ENCODE peak calls at places on chromosomes 7 and 10, in six cellular contexts. Y is K562, W is HepG2, R is HCT116, Q is GM12878, M is H1. I is an unnamed sample.

GRCh38 chr7:142457146-142457703 is 199.4 kb upstream of the PRSS58 start:
- DNase-seq in R (no peak), W (no peak), Y (no peak), Q (no peak), M (no peak), I (no peak)

GRCh38 chr10:100939763-100940344 is 27.1 kb downstream of the SLF2 start:
- DNase-seq in R (no peak), Q (no peak), W (no peak), M (no peak), Y (no peak), I (no peak)

GRCh38 chr10:47024399-47025252 is 113.4 kb downstream of the PTPN20 start:
- DNase-seq in W (peak; percentile 53), R (peak; percentile 62), Y (peak; percentile 88), Q (peak; percentile 16), M (peak; percentile 33), I (peak; percentile 68)

GRCh38 chr10:124213471-124213870 is 120.1 kb upstream of the CHST15 start:
- DNase-seq in W (no peak), M (no peak), Y (no peak), Q (no peak), R (no peak), I (no peak)

GRCh38 chr7:136193940-136194339 is 216.8 kb upstream of the MTPN start:
- DNase-seq in W (no peak), R (no peak), M (no peak), Q (no peak), Y (no peak), I (no peak)

GRCh38 chr7:56091591-56091990 is 1.2 kb downstream of the PHKG1 start:
- DNase-seq in Q (no peak), W (no peak), Y (no peak), M (no peak), R (no peak), I (no peak)

GRCh38 chr7:155644971-155645509 is 579 bp downstream of the RBM33 start:
- DNase-seq in M (no peak), Y (peak; percentile 58), R (no peak), W (peak; percentile 22), Q (no peak), I (no peak)

GRCh38 chr7:140049339-140050024 is 13.3 kb downstream of the PARP12 start:
- DNase-seq in R (no peak), M (no peak), W (peak; percentile 98), Y (no peak), Q (no peak), I (no peak)

GRCh38 chr7:129367700-129368388 is 66.4 kb upstream of the STRIP2 start:
- DNase-seq in M (peak; percentile 69), R (peak; percentile 49), Q (peak; percentile 57), W (peak; percentile 36), Y (peak; percentile 85), I (peak; percentile 71)

GRCh38 chr10:88254091-88254490 is 329.0 kb downstream of the RNLS start:
- DNase-seq in M (no peak), Q (no peak), W (no peak), R (peak; percentile 31), Y (no peak), I (peak; percentile 51)

GRCh38 chr7:2736411-2736914 is 48.5 kb downstream of the AMZ1 start:
- DNase-seq in W (no peak), Y (no peak), R (no peak), M (no peak), Q (no peak), I (no peak)

GRCh38 chr10:72351479-72351878 is 3.2 kb downstream of the DNAJB12 start:
- DNase-seq in R (no peak), M (no peak), W (no peak), Y (no peak), Q (no peak), I (no peak)

GRCh38 chr7:145534301-145534700 is 582.3 kb upstream of the CNTNAP2 start:
- DNase-seq in R (no peak), Y (no peak), Q (no peak), M (no peak), W (no peak), I (no peak)

GRCh38 chr10:119313645-119314044 is 106.3 kb downstream of the GRK5 start:
- DNase-seq in R (no peak), Q (peak; percentile 78), W (no peak), Y (no peak), M (no peak), I (no peak)
- H3K4me1 ChIP-seq in R (peaks cover 51% of the 10 kb centered on the region), Q (peaks cover 69% of the 10 kb centered on the region), W (peaks cover 82% of the 10 kb centered on the region), Y (peaks cover 13% of the 10 kb centered on the region), M (peaks cover 27% of the 10 kb centered on the region), I (peaks cover 61% of the 10 kb centered on the region)

GRCh38 chr10:132704008-132704814 is 81.7 kb downstream of the NKX6-2 start:
- DNase-seq in M (no peak), Y (no peak), W (no peak), R (no peak), Q (no peak), I (no peak)

GRCh38 chr10:132701846-132702190 is 84.1 kb downstream of the NKX6-2 start:
- DNase-seq in Q (no peak), W (no peak), Y (no peak), R (no peak), M (no peak), I (no peak)

GRCh38 chr10:132703305-132704007 is 82.5 kb downstream of the NKX6-2 start:
- DNase-seq in Q (no peak), R (no peak), Y (no peak), W (no peak), M (no peak), I (no peak)

GRCh38 chr10:132701099-132701845 is 84.7 kb downstream of the NKX6-2 start:
- DNase-seq in W (no peak), Q (no peak), Y (no peak), R (no peak), M (no peak), I (no peak)

GRCh38 chr10:132702601-132703304 is 83.2 kb downstream of the NKX6-2 start:
- DNase-seq in Q (no peak), W (no peak), Y (no peak), R (no peak), M (no peak), I (no peak)
- TF ChIP-seq SIN3A in Q (no peak), W (no peak), Y (no peak), R (no peak), M (no peak), I (no peak)

GRCh38 chr10:99276848-99277486 is 41.3 kb upstream of the HPSE2 start:
- DNase-seq in Y (peak; percentile 4), M (no peak), Q (no peak), R (peak; percentile 46), W (peak; percentile 17), I (peak; percentile 22)
- TF ChIP-seq CTCF in Y (no peak), M (peak; percentile 45), Q (peak; percentile 24), R (peak; percentile 86), W (peak; percentile 60), I (peak; percentile 80)

GRCh38 chr7:123571684-123572083 is 14.1 kb upstream of the NDUFA5 start:
- DNase-seq in W (no peak), Q (no peak), R (no peak), Y (no peak), M (no peak), I (no peak)

GRCh38 chr7:123571187-123571586 is 13.6 kb upstream of the NDUFA5 start:
- DNase-seq in M (no peak), R (no peak), W (no peak), Q (no peak), Y (no peak), I (no peak)

GRCh38 chr7:123573371-123573770 is 15.8 kb upstream of the NDUFA5 start:
- DNase-seq in M (no peak), Q (no peak), Y (no peak), R (no peak), W (no peak), I (no peak)

GRCh38 chr7:123569352-123569999 is 11.9 kb upstream of the NDUFA5 start:
- DNase-seq in W (no peak), M (no peak), R (no peak), Y (no peak), Q (no peak), I (no peak)

DNA sequence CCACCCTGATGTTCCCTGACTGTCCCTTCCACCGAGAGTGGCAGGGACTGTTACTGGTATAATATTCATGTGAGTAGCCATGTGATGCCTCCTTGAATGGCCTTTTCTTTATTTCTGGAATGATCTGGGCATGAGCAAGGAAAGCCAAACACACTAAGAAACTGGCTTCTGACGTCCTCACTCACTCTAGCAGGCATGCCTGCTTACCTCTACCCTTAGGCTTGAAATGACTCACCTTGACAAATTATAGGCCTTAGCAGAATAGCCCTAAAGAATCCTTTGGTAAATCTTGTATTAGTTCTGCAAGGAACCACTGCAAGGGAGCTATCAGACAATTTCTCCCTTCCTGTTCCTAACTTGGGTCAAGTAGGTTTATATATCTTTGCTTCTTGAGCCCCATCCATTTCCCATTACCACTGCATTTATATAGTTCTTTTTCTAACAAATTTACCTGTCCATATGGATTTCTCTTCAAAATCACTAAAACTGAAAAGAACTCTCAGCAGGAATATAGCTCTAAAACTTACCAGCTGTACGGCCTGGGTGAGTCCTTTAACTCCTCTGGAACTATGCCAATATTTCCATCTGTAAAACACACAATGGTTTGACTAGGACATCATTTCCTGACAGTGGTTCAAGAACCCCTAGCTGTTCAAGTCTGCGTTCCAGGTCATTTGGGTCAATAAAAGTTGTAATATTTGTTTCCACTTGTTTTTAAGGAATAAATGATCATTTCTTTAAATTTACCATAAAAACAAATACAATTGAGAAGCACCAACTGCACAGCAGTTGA is 13.0 kb upstream of the NDUFA5 start:
- DNase-seq in M (no peak), Y (no peak), W (no peak), R (no peak), Q (no peak), I (no peak)
- H3K4me1 ChIP-seq in M (no peaks in the 10 kb centered on the region), Y (peaks cover 7% of the 10 kb centered on the region), W (no peaks in the 10 kb centered on the region), R (peaks cover 2% of the 10 kb centered on the region), Q (no peaks in the 10 kb centered on the region), I (no peaks in the 10 kb centered on the region)

GRCh38 chr10:73910764-73911552 is at the start of gene PLAU:
- DNase-seq in Q (no peak), W (no peak), M (no peak), Y (peak; percentile 85), R (no peak), I (no peak)
- TF ChIP-seq SIN3A in Q (no peak), W (no peak), M (peak; percentile 64), Y (no peak), R (no peak), I (no peak)